ENCODE peak calls at places on chromosomes 1 and 21, in six cellular contexts. Q is stimulated activated CD8-positive, alpha-beta memory T cell treated with anti-CD3 and anti-CD28 coated beads, Interleukin-4, amount 100 ng/mL, for 4 hours; S is stomach; C is stimulated activated CD4-positive, alpha-beta T cell treated with anti-CD3 and anti-CD28 coated beads, Interleukin-1b, Interleukin-23, amount 100 ng/mL, for 4 hours; I is NCI-H748 treated with DMSO at 0.1 percent for 48 hours; T is WTC11. B is an unnamed sample.

GRCh38 chr21:45138199-45139002 is 64.0 kb downstream of the ADARB1 start:
- DNase-seq in Q (peak), S (peak), C (peak), I (no peak), T (peak), B (peak)

GRCh38 chr1:108575241-108575850 is 15.4 kb downstream of the EEIG2 start:
- DNase-seq in Q (no peak), S (no peak), C (no peak), I (no peak), T (no peak), B (no peak)

GRCh38 chr1:66685265-66685664 is 67.0 kb upstream of the DYNLT5 start:
- DNase-seq in Q (no peak), S (no peak), C (no peak), I (no peak), T (no peak), B (no peak)

GRCh38 chr1:187476671-187477070 is 647.9 kb downstream of the PLA2G4A start:
- DNase-seq in Q (no peak), S (no peak), C (no peak), I (no peak), T (no peak), B (no peak)

GRCh38 chr1:220877348-220878095 is 1.7 kb upstream of the HLX start:
- DNase-seq in Q (no peak), S (no peak), C (no peak), I (no peak), T (no peak), B (no peak)

GRCh38 chr1:42167611-42168396 is 3.3 kb upstream of the GUCA2A start:
- DNase-seq in Q (no peak), S (no peak), C (no peak), I (no peak), T (no peak), B (no peak)

GRCh38 chr1:226863446-226863845 is 7.0 kb upstream of the PSEN2 start:
- DNase-seq in Q (no peak), S (no peak), C (no peak), I (no peak), T (no peak), B (no peak)

GRCh38 chr1:227950735-227951224 is 3.0 kb upstream of the WNT9A start:
- DNase-seq in Q (no peak), S (no peak), C (no peak), I (no peak), T (no peak), B (no peak)

GRCh38 chr21:35779690-35780570 is 280.4 kb downstream of the SETD4 start:
- DNase-seq in Q (no peak), S (no peak), C (no peak), I (no peak), T (no peak), B (no peak)

GRCh38 chr21:32602099-32602498 is 10.1 kb downstream of the CFAP298 start:
- DNase-seq in Q (no peak), S (no peak), C (no peak), I (no peak), T (no peak), B (no peak)

GRCh38 chr1:45846931-45847330 is 43.5 kb downstream of the MAST2 start:
- DNase-seq in Q (no peak), S (no peak), C (no peak), I (no peak), T (no peak), B (no peak)

GRCh38 chr1:180265871-180266270 is 35.8 kb downstream of the LHX4 start:
- DNase-seq in Q (no peak), S (no peak), C (no peak), I (no peak), T (no peak), B (no peak)

GRCh38 chr21:26965567-26966359 is 1.1 kb downstream of the ADAMTS5 start:
- DNase-seq in Q (no peak), S (peak), C (no peak), I (no peak), T (peak), B (no peak)

GRCh38 chr1:105137543-105138444 is 1388.1 kb downstream of the AMY1C start:
- DNase-seq in Q (no peak), S (no peak), C (no peak), I (no peak), T (peak), B (no peak)

GRCh38 chr1:169087876-169088275 is 18.6 kb upstream of the ATP1B1 start:
- DNase-seq in Q (no peak), S (no peak), C (no peak), I (no peak), T (no peak), B (no peak)

GRCh38 chr1:230010618-230011332 is 56.3 kb upstream of the GALNT2 start:
- DNase-seq in Q (no peak), S (no peak), C (no peak), I (no peak), T (no peak), B (no peak)

GRCh38 chr1:93905734-93906133 is 3.5 kb downstream of the GCLM start:
- DNase-seq in Q (no peak), S (no peak), C (no peak), I (no peak), T (no peak), B (no peak)

GRCh38 chr1:41752514-41753170 is 166.1 kb downstream of the HIVEP3 start:
- DNase-seq in Q (no peak), S (no peak), C (no peak), I (no peak), T (no peak), B (no peak)

GRCh38 chr1:29586991-29587745 is 350.8 kb downstream of the PTPRU start:
- DNase-seq in Q (no peak), S (no peak), C (no peak), I (no peak), T (no peak), B (no peak)

GRCh38 chr1:7521803-7522202 is 249.3 kb upstream of the VAMP3 start:
- DNase-seq in Q (no peak), S (no peak), C (no peak), I (no peak), T (no peak), B (no peak)

GRCh38 chr1:228162286-228163003 is 3.2 kb upstream of the IBA57 start:
- DNase-seq in Q (no peak), S (peak), C (no peak), I (no peak), T (no peak), B (no peak)

GRCh38 chr1:158286487-158286886 is 3.2 kb upstream of the CD1C start:
- DNase-seq in Q (no peak), S (no peak), C (no peak), I (no peak), T (no peak), B (no peak)

GRCh38 chr1:195915826-195916225 is 692.4 kb downstream of the KCNT2 start:
- DNase-seq in Q (no peak), S (no peak), C (no peak), I (no peak), T (no peak), B (no peak)

GRCh38 chr1:167463856-167464565 is 54.3 kb downstream of the CD247 start:
- DNase-seq in Q (no peak), S (no peak), C (no peak), I (no peak), T (no peak), B (no peak)

GRCh38 chr1:78726686-78727085 is 77.1 kb downstream of the IFI44 start:
- DNase-seq in Q (no peak), S (no peak), C (no peak), I (no peak), T (no peak), B (no peak)

B was measured in activated CD4-positive, alpha-beta memory T cell treated with anti-CD3 and anti-CD28 coated beads, Interleukin-2, amount 10 ng/mL, durations not matched to agents 7 days and 5 days.